ENCODE peak calls at places on chromosomes 5 and 9, in five cellular contexts. One of them, this sample, is unnamed.

GRCh38 chr5:77952811-77953210 is 176.7 kb upstream of the TBCA start:
- DNase-seq in mucosa of descending colon: no peak
- DNase-seq in AG08396: no peak
- DNase-seq in tibial nerve: no peak
- DNase-seq in caudate nucleus: no peak
- DNase-seq in this sample: no peak

GRCh38 chr9:28155671-28156070 is 582.4 kb upstream of the C9orf72 start:
- DNase-seq in caudate nucleus: no peak
- DNase-seq in AG08396: no peak
- DNase-seq in tibial nerve: no peak
- DNase-seq in mucosa of descending colon: no peak
- DNase-seq in this sample: no peak

GRCh38 chr5:59685806-59686205 is 207.7 kb downstream of the PDE4D start:
- DNase-seq in caudate nucleus: no peak
- DNase-seq in AG08396: no peak
- DNase-seq in tibial nerve: no peak
- DNase-seq in mucosa of descending colon: no peak
- DNase-seq in this sample: no peak

GRCh38 chr5:2188661-2189060 is 305.9 kb upstream of the IRX4 start:
- DNase-seq in caudate nucleus: no peak
- DNase-seq in mucosa of descending colon: no peak
- DNase-seq in tibial nerve: no peak
- DNase-seq in AG08396: no peak
- DNase-seq in this sample: no peak

GRCh38 chr5:139733698-139734491 is 61.7 kb upstream of the PSD2 start:
- DNase-seq in AG08396: no peak
- DNase-seq in caudate nucleus: peak; percentile 76
- DNase-seq in tibial nerve: peak; percentile 47
- DNase-seq in mucosa of descending colon: peak; percentile 46
- DNase-seq in this sample: no peak

GRCh38 chr5:80231693-80232092 is 24.2 kb downstream of the SERINC5 start:
- DNase-seq in mucosa of descending colon: no peak
- DNase-seq in caudate nucleus: no peak
- DNase-seq in tibial nerve: no peak
- DNase-seq in AG08396: no peak
- DNase-seq in this sample: no peak

GRCh38 chr5:72160959-72161358 is 53.7 kb downstream of the MAP1B start:
- DNase-seq in mucosa of descending colon: no peak
- DNase-seq in caudate nucleus: no peak
- DNase-seq in tibial nerve: no peak
- DNase-seq in AG08396: no peak
- DNase-seq in this sample: no peak

GRCh38 chr5:58184910-58185309 is 275.0 kb downstream of the PLK2 start:
- DNase-seq in mucosa of descending colon: no peak
- DNase-seq in AG08396: peak; percentile 36
- DNase-seq in tibial nerve: no peak
- DNase-seq in caudate nucleus: no peak
- DNase-seq in this sample: no peak